ENCODE peak calls at places on chromosomes 3 and 15, in ten cellular contexts. One of them, this sample, is unnamed.

GRCh38 chr3:174862101-174862500 is 3.0 kb downstream of the NAALADL2 start:
- DNase-seq in testis: peak; percentile 21
- DNase-seq in A673: peak; percentile 1
- DNase-seq in sigmoid colon: no peak
- DNase-seq in aorta: no peak
- DNase-seq in gastrocnemius medialis: no peak
- DNase-seq in GM23338: peak; percentile 69
- DNase-seq in pancreas: no peak
- DNase-seq in mucosa of descending colon: no peak
- DNase-seq in cardiac muscle cell: peak; percentile 4
- DNase-seq in this sample: no peak

GRCh38 chr3:188431553-188431952 is 277.6 kb downstream of the LPP start:
- DNase-seq in sigmoid colon: no peak
- DNase-seq in gastrocnemius medialis: no peak
- DNase-seq in GM23338: no peak
- DNase-seq in mucosa of descending colon: no peak
- DNase-seq in A673: peak; percentile 23
- DNase-seq in testis: no peak
- DNase-seq in cardiac muscle cell: no peak
- DNase-seq in aorta: no peak
- DNase-seq in pancreas: no peak
- DNase-seq in this sample: no peak

GRCh38 chr3:171013822-171014748 is 12.4 kb downstream of the SLC2A2 start:
- DNase-seq in sigmoid colon: no peak
- DNase-seq in aorta: no peak
- DNase-seq in testis: no peak
- DNase-seq in mucosa of descending colon: no peak
- DNase-seq in GM23338: no peak
- DNase-seq in cardiac muscle cell: no peak
- DNase-seq in gastrocnemius medialis: no peak
- DNase-seq in A673: no peak
- DNase-seq in pancreas: no peak
- DNase-seq in this sample: no peak

GRCh38 chr15:50891159-50891558 is 17.3 kb upstream of the AP4E1 start:
- DNase-seq in sigmoid colon: no peak
- DNase-seq in aorta: no peak
- DNase-seq in pancreas: no peak
- DNase-seq in A673: no peak
- DNase-seq in gastrocnemius medialis: no peak
- DNase-seq in mucosa of descending colon: no peak
- DNase-seq in GM23338: no peak
- DNase-seq in cardiac muscle cell: no peak
- DNase-seq in testis: no peak
- DNase-seq in this sample: no peak

GRCh38 chr3:120440001-120440703 is 10.6 kb downstream of the FSTL1 start:
- DNase-seq in aorta: no peak
- DNase-seq in gastrocnemius medialis: no peak
- DNase-seq in testis: no peak
- DNase-seq in A673: no peak
- DNase-seq in mucosa of descending colon: no peak
- DNase-seq in pancreas: no peak
- DNase-seq in GM23338: no peak
- DNase-seq in sigmoid colon: no peak
- DNase-seq in cardiac muscle cell: no peak
- DNase-seq in this sample: no peak

GRCh38 chr3:188099907-188100306 is 54.0 kb upstream of the LPP start:
- DNase-seq in pancreas: no peak
- DNase-seq in cardiac muscle cell: no peak
- DNase-seq in mucosa of descending colon: no peak
- DNase-seq in aorta: no peak
- DNase-seq in GM23338: no peak
- DNase-seq in gastrocnemius medialis: no peak
- DNase-seq in testis: no peak
- DNase-seq in A673: no peak
- DNase-seq in sigmoid colon: no peak
- DNase-seq in this sample: no peak

GRCh38 chr3:197031315-197032285 is 2.0 kb upstream of the MELTF start:
- DNase-seq in gastrocnemius medialis: peak; percentile 80
- DNase-seq in GM23338: no peak
- DNase-seq in aorta: peak; percentile 66
- DNase-seq in cardiac muscle cell: no peak
- DNase-seq in testis: peak; percentile 86
- DNase-seq in mucosa of descending colon: no peak
- DNase-seq in pancreas: no peak
- DNase-seq in sigmoid colon: peak; percentile 87
- DNase-seq in A673: peak; percentile 91
- DNase-seq in this sample: peak; percentile 98

GRCh38 chr15:70947369-70948335 is 55.0 kb downstream of the LRRC49 start:
- DNase-seq in A673: peak; percentile 35
- DNase-seq in sigmoid colon: no peak
- DNase-seq in aorta: no peak
- DNase-seq in testis: no peak
- DNase-seq in gastrocnemius medialis: no peak
- DNase-seq in cardiac muscle cell: no peak
- DNase-seq in GM23338: no peak
- DNase-seq in pancreas: no peak
- DNase-seq in mucosa of descending colon: no peak
- DNase-seq in this sample: no peak

GRCh38 chr3:23778451-23778850 is 27.3 kb upstream of the UBE2E1 start:
- DNase-seq in gastrocnemius medialis: no peak
- DNase-seq in pancreas: no peak
- DNase-seq in cardiac muscle cell: no peak
- DNase-seq in GM23338: no peak
- DNase-seq in testis: no peak
- DNase-seq in sigmoid colon: no peak
- DNase-seq in A673: no peak
- DNase-seq in mucosa of descending colon: no peak
- DNase-seq in aorta: no peak
- DNase-seq in this sample: no peak

GRCh38 chr3:123753321-123753720 is 130.8 kb downstream of the MYLK start:
- DNase-seq in gastrocnemius medialis: no peak
- DNase-seq in cardiac muscle cell: no peak
- DNase-seq in sigmoid colon: no peak
- DNase-seq in pancreas: no peak
- DNase-seq in aorta: no peak
- DNase-seq in GM23338: no peak
- DNase-seq in A673: no peak
- DNase-seq in mucosa of descending colon: no peak
- DNase-seq in testis: no peak
- DNase-seq in this sample: no peak
- H3K4me1 ChIP-seq in gastrocnemius medialis: no peaks in the 10 kb centered on the region
- H3K4me1 ChIP-seq in cardiac muscle cell: no peaks in the 10 kb centered on the region
- H3K4me1 ChIP-seq in sigmoid colon: no peaks in the 10 kb centered on the region
- H3K4me1 ChIP-seq in pancreas: peaks cover 12% of the 10 kb centered on the region
- H3K4me1 ChIP-seq in aorta: peaks cover 14% of the 10 kb centered on the region
- H3K4me1 ChIP-seq in GM23338: peaks cover 8% of the 10 kb centered on the region
- H3K4me1 ChIP-seq in A673: peaks cover 17% of the 10 kb centered on the region
- H3K4me1 ChIP-seq in mucosa of descending colon: peaks cover 17% of the 10 kb centered on the region
- H3K4me1 ChIP-seq in testis: no peaks in the 10 kb centered on the region
- H3K4me1 ChIP-seq in this sample: peaks cover 16% of the 10 kb centered on the region

DNA sequence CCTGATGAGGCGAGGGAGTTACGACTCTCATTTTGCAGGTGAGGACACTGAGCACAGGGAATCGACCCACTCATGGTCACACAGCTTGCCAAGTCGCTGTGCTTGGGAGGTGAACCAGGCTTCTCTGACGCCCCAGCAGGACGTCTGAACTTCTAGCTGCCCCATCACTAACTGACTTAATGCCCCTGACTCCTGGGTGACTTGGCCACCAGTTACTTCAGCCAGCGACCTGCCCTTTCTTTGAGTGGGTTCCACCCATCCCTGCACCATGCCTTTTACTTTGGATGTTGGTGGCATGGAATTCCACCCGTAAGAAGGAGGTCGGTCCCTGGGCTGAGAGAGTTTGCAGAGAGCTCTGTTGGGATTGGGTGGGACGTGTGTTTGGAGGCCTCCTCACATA is 54.8 kb downstream of the FLNB start:
- DNase-seq in aorta: no peak
- DNase-seq in gastrocnemius medialis: no peak
- DNase-seq in cardiac muscle cell: no peak
- DNase-seq in A673: no peak
- DNase-seq in sigmoid colon: no peak
- DNase-seq in GM23338: no peak
- DNase-seq in pancreas: no peak
- DNase-seq in mucosa of descending colon: no peak
- DNase-seq in testis: no peak
- DNase-seq in this sample: no peak
- H3K4me1 ChIP-seq in aorta: peaks cover 6% of the 10 kb centered on the region
- H3K4me1 ChIP-seq in gastrocnemius medialis: peaks cover 9% of the 10 kb centered on the region
- H3K4me1 ChIP-seq in cardiac muscle cell: peaks cover 7% of the 10 kb centered on the region
- H3K4me1 ChIP-seq in A673: peaks cover 4% of the 10 kb centered on the region
- H3K4me1 ChIP-seq in sigmoid colon: no peaks in the 10 kb centered on the region
- H3K4me1 ChIP-seq in GM23338: peaks cover 62% of the 10 kb centered on the region
- H3K4me1 ChIP-seq in pancreas: peaks cover 50% of the 10 kb centered on the region
- H3K4me1 ChIP-seq in mucosa of descending colon: peaks cover 46% of the 10 kb centered on the region
- H3K4me1 ChIP-seq in testis: peaks cover 46% of the 10 kb centered on the region
- H3K4me1 ChIP-seq in this sample: no peaks in the 10 kb centered on the region

GRCh38 chr15:85609492-85609891 is 185.2 kb downstream of the KLHL25 start:
- DNase-seq in GM23338: no peak
- DNase-seq in sigmoid colon: no peak
- DNase-seq in cardiac muscle cell: no peak
- DNase-seq in testis: no peak
- DNase-seq in gastrocnemius medialis: no peak
- DNase-seq in pancreas: no peak
- DNase-seq in A673: no peak
- DNase-seq in mucosa of descending colon: no peak
- DNase-seq in aorta: no peak
- DNase-seq in this sample: no peak
- H3K4me1 ChIP-seq in GM23338: no peaks in the 10 kb centered on the region
- H3K4me1 ChIP-seq in sigmoid colon: no peaks in the 10 kb centered on the region
- H3K4me1 ChIP-seq in cardiac muscle cell: peaks cover 20% of the 10 kb centered on the region
- H3K4me1 ChIP-seq in testis: peaks cover 19% of the 10 kb centered on the region
- H3K4me1 ChIP-seq in gastrocnemius medialis: peaks cover 55% of the 10 kb centered on the region
- H3K4me1 ChIP-seq in pancreas: peaks cover 29% of the 10 kb centered on the region
- H3K4me1 ChIP-seq in A673: peaks cover 12% of the 10 kb centered on the region
- H3K4me1 ChIP-seq in mucosa of descending colon: peaks cover 6% of the 10 kb centered on the region
- H3K4me1 ChIP-seq in aorta: no peaks in the 10 kb centered on the region
- H3K4me1 ChIP-seq in this sample: peaks cover 50% of the 10 kb centered on the region

DNA sequence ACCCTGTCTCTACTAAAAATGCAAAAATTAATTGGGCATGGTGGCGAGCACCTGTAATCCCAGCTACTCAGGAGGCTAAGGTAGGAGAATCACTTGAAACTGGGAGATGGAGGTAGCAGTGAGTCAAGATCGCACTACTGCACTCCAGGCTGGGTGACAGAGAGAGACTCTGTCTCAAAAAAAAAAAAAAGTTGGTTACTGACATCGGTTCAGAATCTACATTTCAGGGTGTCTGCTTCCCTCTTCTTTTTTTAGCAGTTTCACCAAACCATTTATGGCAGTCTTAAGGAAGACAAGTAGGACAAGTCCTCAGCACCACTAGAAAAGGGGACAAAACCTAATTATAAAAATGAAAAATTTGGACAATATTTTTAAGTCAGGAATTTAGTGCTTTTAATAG is 3.3 kb upstream of the USP4 start:
- DNase-seq in sigmoid colon: no peak
- DNase-seq in mucosa of descending colon: no peak
- DNase-seq in aorta: no peak
- DNase-seq in pancreas: no peak
- DNase-seq in gastrocnemius medialis: no peak
- DNase-seq in cardiac muscle cell: no peak
- DNase-seq in GM23338: no peak
- DNase-seq in testis: no peak
- DNase-seq in A673: no peak
- DNase-seq in this sample: no peak
- H3K4me1 ChIP-seq in sigmoid colon: no peaks in the 10 kb centered on the region
- H3K4me1 ChIP-seq in mucosa of descending colon: peaks cover 18% of the 10 kb centered on the region
- H3K4me1 ChIP-seq in aorta: no peaks in the 10 kb centered on the region
- H3K4me1 ChIP-seq in pancreas: peaks cover 15% of the 10 kb centered on the region
- H3K4me1 ChIP-seq in gastrocnemius medialis: peaks cover 5% of the 10 kb centered on the region
- H3K4me1 ChIP-seq in cardiac muscle cell: peaks cover 7% of the 10 kb centered on the region
- H3K4me1 ChIP-seq in GM23338: peaks cover 8% of the 10 kb centered on the region
- H3K4me1 ChIP-seq in testis: peaks cover 15% of the 10 kb centered on the region
- H3K4me1 ChIP-seq in A673: peaks cover 5% of the 10 kb centered on the region
- H3K4me1 ChIP-seq in this sample: peaks cover 32% of the 10 kb centered on the region

GRCh38 chr3:14989943-14990753 is 42.8 kb downstream of the NR2C2 start:
- DNase-seq in GM23338: peak; percentile 72
- DNase-seq in mucosa of descending colon: no peak
- DNase-seq in gastrocnemius medialis: no peak
- DNase-seq in pancreas: no peak
- DNase-seq in A673: no peak
- DNase-seq in aorta: no peak
- DNase-seq in cardiac muscle cell: peak; percentile 57
- DNase-seq in testis: no peak
- DNase-seq in sigmoid colon: no peak
- DNase-seq in this sample: no peak
- H3K4me1 ChIP-seq in GM23338: peaks cover 15% of the 10 kb centered on the region
- H3K4me1 ChIP-seq in mucosa of descending colon: peaks cover 17% of the 10 kb centered on the region
- H3K4me1 ChIP-seq in gastrocnemius medialis: peaks cover 49% of the 10 kb centered on the region
- H3K4me1 ChIP-seq in pancreas: peaks cover 10% of the 10 kb centered on the region
- H3K4me1 ChIP-seq in A673: peaks cover 14% of the 10 kb centered on the region
- H3K4me1 ChIP-seq in aorta: peaks cover 5% of the 10 kb centered on the region
- H3K4me1 ChIP-seq in cardiac muscle cell: peaks cover 20% of the 10 kb centered on the region
- H3K4me1 ChIP-seq in testis: peaks cover 13% of the 10 kb centered on the region
- H3K4me1 ChIP-seq in sigmoid colon: no peaks in the 10 kb centered on the region
- H3K4me1 ChIP-seq in this sample: no peaks in the 10 kb centered on the region

GRCh38 chr3:194075802-194076460 is 60.0 kb upstream of the HES1 start:
- DNase-seq in A673: no peak
- DNase-seq in testis: peak; percentile 33
- DNase-seq in GM23338: no peak
- DNase-seq in cardiac muscle cell: no peak
- DNase-seq in gastrocnemius medialis: no peak
- DNase-seq in aorta: no peak
- DNase-seq in pancreas: no peak
- DNase-seq in mucosa of descending colon: no peak
- DNase-seq in sigmoid colon: no peak
- DNase-seq in this sample: no peak
- H3K4me1 ChIP-seq in A673: peaks cover 12% of the 10 kb centered on the region
- H3K4me1 ChIP-seq in testis: no peaks in the 10 kb centered on the region
- H3K4me1 ChIP-seq in GM23338: no peaks in the 10 kb centered on the region
- H3K4me1 ChIP-seq in cardiac muscle cell: peaks cover 17% of the 10 kb centered on the region
- H3K4me1 ChIP-seq in gastrocnemius medialis: no peaks in the 10 kb centered on the region
- H3K4me1 ChIP-seq in aorta: no peaks in the 10 kb centered on the region
- H3K4me1 ChIP-seq in pancreas: peaks cover 35% of the 10 kb centered on the region
- H3K4me1 ChIP-seq in mucosa of descending colon: peaks cover 25% of the 10 kb centered on the region
- H3K4me1 ChIP-seq in sigmoid colon: no peaks in the 10 kb centered on the region
- H3K4me1 ChIP-seq in this sample: no peaks in the 10 kb centered on the region

GRCh38 chr15:98150531-98150930 is 190.0 kb downstream of the ARRDC4 start:
- DNase-seq in cardiac muscle cell: no peak
- DNase-seq in pancreas: no peak
- DNase-seq in aorta: no peak
- DNase-seq in sigmoid colon: no peak
- DNase-seq in mucosa of descending colon: no peak
- DNase-seq in testis: no peak
- DNase-seq in A673: no peak
- DNase-seq in gastrocnemius medialis: no peak
- DNase-seq in GM23338: no peak
- DNase-seq in this sample: no peak
- H3K4me1 ChIP-seq in cardiac muscle cell: no peaks in the 10 kb centered on the region
- H3K4me1 ChIP-seq in pancreas: no peaks in the 10 kb centered on the region
- H3K4me1 ChIP-seq in aorta: no peaks in the 10 kb centered on the region
- H3K4me1 ChIP-seq in sigmoid colon: no peaks in the 10 kb centered on the region
- H3K4me1 ChIP-seq in mucosa of descending colon: no peaks in the 10 kb centered on the region
- H3K4me1 ChIP-seq in testis: no peaks in the 10 kb centered on the region
- H3K4me1 ChIP-seq in A673: no peaks in the 10 kb centered on the region
- H3K4me1 ChIP-seq in gastrocnemius medialis: no peaks in the 10 kb centered on the region
- H3K4me1 ChIP-seq in GM23338: peaks cover 14% of the 10 kb centered on the region
- H3K4me1 ChIP-seq in this sample: no peaks in the 10 kb centered on the region